ENCODE peak calls at places on chromosomes 13 and 19, in eight cellular contexts. One of them, this sample, is unnamed.
A peak's percentile ranks its signal among the peaks of the same experiment; 100 is the strongest.

GRCh38 chr19:6103217-6103644 is 7.1 kb downstream of the RFX2 start:
- DNase-seq in A549: no peak
- DNase-seq in progenitor cell of endocrine pancreas: no peak
- DNase-seq in kidney tubule cell: peak; percentile 69
- DNase-seq in NCI-H1092 treated with DMSO at 0.1 percent for 48 hours: no peak
- DNase-seq in aorta: peak; percentile 90
- DNase-seq in T-cell: no peak
- DNase-seq in ascending aorta: peak; percentile 98
- DNase-seq in this sample: no peak

GRCh38 chr13:46748300-46748699 is 48.7 kb downstream of the ESD start:
- DNase-seq in ascending aorta: no peak
- DNase-seq in T-cell: no peak
- DNase-seq in NCI-H1092 treated with DMSO at 0.1 percent for 48 hours: no peak
- DNase-seq in aorta: no peak
- DNase-seq in progenitor cell of endocrine pancreas: no peak
- DNase-seq in A549: no peak
- DNase-seq in kidney tubule cell: no peak
- DNase-seq in this sample: no peak

GRCh38 chr19:16061943-16062342 is 14.4 kb upstream of the TPM4 start:
- DNase-seq in T-cell: no peak
- DNase-seq in NCI-H1092 treated with DMSO at 0.1 percent for 48 hours: no peak
- DNase-seq in A549: no peak
- DNase-seq in aorta: no peak
- DNase-seq in ascending aorta: no peak
- DNase-seq in progenitor cell of endocrine pancreas: no peak
- DNase-seq in kidney tubule cell: no peak
- DNase-seq in this sample: no peak

GRCh38 chr19:11560404-11560988 is 1.5 kb upstream of the ELOF1 start:
- DNase-seq in aorta: no peak
- DNase-seq in A549: peak; percentile 73
- DNase-seq in ascending aorta: no peak
- DNase-seq in progenitor cell of endocrine pancreas: peak; percentile 21
- DNase-seq in T-cell: no peak
- DNase-seq in NCI-H1092 treated with DMSO at 0.1 percent for 48 hours: peak; percentile 72
- DNase-seq in kidney tubule cell: peak; percentile 74
- DNase-seq in this sample: peak; percentile 49

GRCh38 chr13:109139346-109139745 is 509.9 kb downstream of the MYO16 start:
- DNase-seq in NCI-H1092 treated with DMSO at 0.1 percent for 48 hours: no peak
- DNase-seq in ascending aorta: no peak
- DNase-seq in aorta: no peak
- DNase-seq in kidney tubule cell: no peak
- DNase-seq in T-cell: no peak
- DNase-seq in progenitor cell of endocrine pancreas: no peak
- DNase-seq in A549: no peak
- DNase-seq in this sample: no peak

GRCh38 chr19:21109116-21109515 is 27.1 kb downstream of the ZNF714 start:
- DNase-seq in progenitor cell of endocrine pancreas: no peak
- DNase-seq in T-cell: no peak
- DNase-seq in NCI-H1092 treated with DMSO at 0.1 percent for 48 hours: no peak
- DNase-seq in A549: no peak
- DNase-seq in ascending aorta: no peak
- DNase-seq in kidney tubule cell: peak; percentile 46
- DNase-seq in aorta: no peak
- DNase-seq in this sample: no peak

GRCh38 chr19:34994643-34995471 is 5.3 kb upstream of the GRAMD1A start:
- DNase-seq in A549: peak; percentile 94
- DNase-seq in aorta: peak; percentile 74
- DNase-seq in T-cell: no peak
- DNase-seq in progenitor cell of endocrine pancreas: no peak
- DNase-seq in kidney tubule cell: peak; percentile 22
- DNase-seq in ascending aorta: no peak
- DNase-seq in NCI-H1092 treated with DMSO at 0.1 percent for 48 hours: no peak
- DNase-seq in this sample: peak; percentile 60

GRCh38 chr13:93169980-93170379 is 56.6 kb upstream of the GPC6 start:
- DNase-seq in ascending aorta: no peak
- DNase-seq in A549: peak; percentile 40
- DNase-seq in aorta: no peak
- DNase-seq in kidney tubule cell: peak; percentile 99
- DNase-seq in NCI-H1092 treated with DMSO at 0.1 percent for 48 hours: no peak
- DNase-seq in progenitor cell of endocrine pancreas: no peak
- DNase-seq in T-cell: no peak
- DNase-seq in this sample: no peak

GRCh38 chr19:4807188-4807587 is 15.7 kb downstream of the FEM1A start:
- DNase-seq in progenitor cell of endocrine pancreas: no peak
- DNase-seq in aorta: peak; percentile 88
- DNase-seq in ascending aorta: no peak
- DNase-seq in A549: no peak
- DNase-seq in NCI-H1092 treated with DMSO at 0.1 percent for 48 hours: no peak
- DNase-seq in kidney tubule cell: peak; percentile 37
- DNase-seq in T-cell: no peak
- DNase-seq in this sample: no peak

GRCh38 chr19:48372904-48373303 is 8.7 kb downstream of the SYNGR4 start:
- DNase-seq in NCI-H1092 treated with DMSO at 0.1 percent for 48 hours: peak; percentile 83
- DNase-seq in ascending aorta: no peak
- DNase-seq in T-cell: no peak
- DNase-seq in aorta: no peak
- DNase-seq in progenitor cell of endocrine pancreas: no peak
- DNase-seq in A549: peak; percentile 68
- DNase-seq in kidney tubule cell: peak; percentile 59
- DNase-seq in this sample: no peak

GRCh38 chr13:93226623-93227279 is at the start of gene GPC6:
- DNase-seq in ascending aorta: peak; percentile 80
- DNase-seq in progenitor cell of endocrine pancreas: peak; percentile 25
- DNase-seq in T-cell: no peak
- DNase-seq in NCI-H1092 treated with DMSO at 0.1 percent for 48 hours: peak; percentile 98
- DNase-seq in aorta: peak; percentile 52
- DNase-seq in A549: peak; percentile 82
- DNase-seq in kidney tubule cell: peak; percentile 93
- DNase-seq in this sample: peak; percentile 76

GRCh38 chr13:42798118-42798517 is 16.7 kb downstream of the FAM216B start:
- DNase-seq in A549: no peak
- DNase-seq in progenitor cell of endocrine pancreas: no peak
- DNase-seq in T-cell: no peak
- DNase-seq in ascending aorta: no peak
- DNase-seq in aorta: no peak
- DNase-seq in kidney tubule cell: no peak
- DNase-seq in NCI-H1092 treated with DMSO at 0.1 percent for 48 hours: no peak
- DNase-seq in this sample: no peak

GRCh38 chr13:60152114-60152513 is 11.6 kb downstream of the DIAPH3 start:
- DNase-seq in T-cell: no peak
- DNase-seq in progenitor cell of endocrine pancreas: no peak
- DNase-seq in kidney tubule cell: peak; percentile 51
- DNase-seq in NCI-H1092 treated with DMSO at 0.1 percent for 48 hours: no peak
- DNase-seq in aorta: no peak
- DNase-seq in ascending aorta: no peak
- DNase-seq in A549: no peak
- DNase-seq in this sample: no peak

GRCh38 chr19:7595466-7596133 is at the start of gene CAMSAP3:
- DNase-seq in aorta: no peak
- DNase-seq in T-cell: peak; percentile 11
- DNase-seq in progenitor cell of endocrine pancreas: peak; percentile 90
- DNase-seq in kidney tubule cell: peak; percentile 64
- DNase-seq in ascending aorta: no peak
- DNase-seq in A549: no peak
- DNase-seq in NCI-H1092 treated with DMSO at 0.1 percent for 48 hours: peak; percentile 64
- DNase-seq in this sample: peak; percentile 6

GRCh38 chr13:42151781-42152180 is 103.3 kb downstream of the DGKH start:
- DNase-seq in aorta: no peak
- DNase-seq in A549: no peak
- DNase-seq in kidney tubule cell: no peak
- DNase-seq in T-cell: no peak
- DNase-seq in NCI-H1092 treated with DMSO at 0.1 percent for 48 hours: no peak
- DNase-seq in progenitor cell of endocrine pancreas: no peak
- DNase-seq in ascending aorta: no peak
- DNase-seq in this sample: no peak